ENCODE peak calls at places on chromosome 1, in four cellular contexts. T, E, O and K are unnamed samples. For H3K27me3, the result is how much of the 10 kb centered on the place peaks cover.

GRCh38 chr1:89538361-89538760 is 13.7 kb downstream of the LRRC8B start:
- DNase-seq in E (no peak), T (no peak), O (no peak), K (peak)

GRCh38 chr1:71650126-71650525 is 569.3 kb upstream of the ZRANB2 start:
- DNase-seq in O (no peak), E (no peak), T (peak), K (no peak)

GRCh38 chr1:8211620-8212442 is 106.1 kb upstream of the SLC45A1 start:
- DNase-seq in O (peak), T (peak), E (peak), K (peak)

GRCh38 chr1:155117610-155118009 is 10.1 kb upstream of the EFNA1 start:
- DNase-seq in O (no peak), T (no peak), E (no peak), K (no peak)

GRCh38 chr1:193448682-193449461 is 262.5 kb upstream of the B3GALT2 start:
- DNase-seq in T (no peak), O (no peak), E (no peak), K (peak)

GRCh38 chr1:193019442-193020026 is 39.6 kb downstream of the UCHL5 start:
- DNase-seq in T (peak), E (no peak), O (no peak), K (peak)

GRCh38 chr1:24374891-24375786 is 38.4 kb downstream of the STPG1 start:
- DNase-seq in T (peak), O (no peak), E (no peak), K (no peak)

GRCh38 chr1:204544321-204544720 is 28.1 kb downstream of the MDM4 start:
- DNase-seq in O (no peak), T (peak), E (no peak), K (peak)

GRCh38 chr1:107153033-107153432 is 12.2 kb downstream of the NTNG1 start:
- DNase-seq in E (no peak), T (no peak), O (no peak), K (no peak)

GRCh38 chr1:25550683-25551310 is 7.4 kb downstream of the LDLRAP1 start:
- DNase-seq in T (peak), O (no peak), E (no peak), K (peak)

GRCh38 chr1:236819856-236820255 is 24.8 kb downstream of the MTR start:
- DNase-seq in E (no peak), T (no peak), O (no peak), K (no peak)

DNA sequence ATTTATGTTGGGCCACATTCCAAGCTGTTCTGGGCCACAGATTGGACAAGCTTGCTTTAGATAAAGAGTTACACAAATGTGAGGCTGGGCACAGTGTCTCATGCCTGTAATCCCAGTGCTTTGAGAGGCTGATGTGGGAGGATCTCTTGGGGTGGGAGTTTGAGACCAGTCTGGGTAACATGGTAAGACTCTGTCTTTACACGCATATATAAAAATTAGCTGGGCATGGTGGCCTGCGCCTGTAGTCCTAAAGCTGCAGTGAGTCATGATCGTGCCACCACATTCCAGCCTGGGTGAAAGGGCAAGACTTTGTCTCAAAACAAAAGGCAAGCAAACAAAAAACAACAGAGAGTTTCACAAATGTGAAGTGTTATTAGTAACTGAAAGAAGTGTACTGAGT is 5.9 kb upstream of the VCAM1 start:
- DNase-seq in T (no peak), E (no peak), O (no peak), K (no peak)
- TF ChIP-seq CTCF in T (no peak), E (no peak), O (no peak), K (no peak)

GRCh38 chr1:109046671-109047070 is 4.8 kb upstream of the WDR47 start:
- DNase-seq in O (no peak), T (no peak), E (no peak), K (no peak)

GRCh38 chr1:109047339-109047738 is 5.4 kb upstream of the WDR47 start:
- DNase-seq in E (no peak), T (no peak), O (no peak), K (no peak)

GRCh38 chr1:109045595-109045994 is 3.7 kb upstream of the WDR47 start:
- DNase-seq in E (no peak), O (no peak), T (no peak), K (no peak)

GRCh38 chr1:109048335-109048734 is 6.4 kb upstream of the WDR47 start:
- DNase-seq in T (no peak), E (no peak), O (no peak), K (no peak)

DNA sequence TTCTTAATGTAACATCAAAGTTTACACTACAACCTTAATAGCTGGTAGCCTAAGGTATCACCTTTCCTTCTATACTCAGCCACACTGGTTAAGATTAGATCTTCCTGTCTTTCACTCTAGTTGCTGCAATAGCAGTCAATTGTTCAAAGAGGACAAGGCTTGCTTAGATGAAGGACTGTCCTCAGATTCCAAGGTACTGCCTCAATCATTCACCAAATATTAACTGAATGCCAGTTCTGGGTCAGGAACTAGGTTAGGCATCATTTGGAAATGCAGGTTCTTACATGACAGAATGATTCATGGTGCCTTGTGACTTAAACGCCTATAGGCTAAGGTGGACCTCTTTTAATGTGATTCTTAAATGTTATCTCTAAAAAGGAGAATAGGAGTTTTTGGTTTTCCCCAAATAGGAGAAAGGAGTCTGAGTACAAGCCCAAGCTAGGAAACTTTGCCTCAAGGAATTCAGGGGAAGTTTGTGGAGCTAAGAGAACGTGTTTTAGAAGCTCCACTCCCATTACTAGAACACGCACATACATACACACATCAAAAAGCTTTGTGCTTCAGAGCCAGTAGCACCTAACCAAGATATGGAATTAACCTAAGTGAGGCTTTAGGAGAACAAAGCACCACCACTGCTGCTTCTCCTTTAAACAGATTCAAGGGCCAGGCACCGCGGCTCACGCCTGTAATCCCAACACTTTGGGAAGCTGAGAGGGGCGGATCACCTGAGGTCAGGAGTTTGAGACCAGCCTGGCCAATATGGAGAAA is 8.5 kb upstream of the WDR47 start:
- DNase-seq in E (no peak), T (no peak), O (no peak), K (no peak)
- H3K27ac ChIP-seq in E (no peak), T (no peak), O (no peak), K (no peak)

GRCh38 chr1:12537294-12537693 is 80.7 kb downstream of the DHRS3 start:
- DNase-seq in E (no peak), T (no peak), O (no peak), K (no peak)

GRCh38 chr1:12539320-12539704 is 78.7 kb downstream of the DHRS3 start:
- DNase-seq in O (peak), T (no peak), E (no peak), K (no peak)

GRCh38 chr1:12539705-12540579 is 78.1 kb downstream of the DHRS3 start:
- DNase-seq in O (peak), T (peak), E (peak), K (peak)

GRCh38 chr1:12536023-12536639 is 81.9 kb downstream of the DHRS3 start:
- DNase-seq in E (no peak), T (no peak), O (no peak), K (no peak)

DNA sequence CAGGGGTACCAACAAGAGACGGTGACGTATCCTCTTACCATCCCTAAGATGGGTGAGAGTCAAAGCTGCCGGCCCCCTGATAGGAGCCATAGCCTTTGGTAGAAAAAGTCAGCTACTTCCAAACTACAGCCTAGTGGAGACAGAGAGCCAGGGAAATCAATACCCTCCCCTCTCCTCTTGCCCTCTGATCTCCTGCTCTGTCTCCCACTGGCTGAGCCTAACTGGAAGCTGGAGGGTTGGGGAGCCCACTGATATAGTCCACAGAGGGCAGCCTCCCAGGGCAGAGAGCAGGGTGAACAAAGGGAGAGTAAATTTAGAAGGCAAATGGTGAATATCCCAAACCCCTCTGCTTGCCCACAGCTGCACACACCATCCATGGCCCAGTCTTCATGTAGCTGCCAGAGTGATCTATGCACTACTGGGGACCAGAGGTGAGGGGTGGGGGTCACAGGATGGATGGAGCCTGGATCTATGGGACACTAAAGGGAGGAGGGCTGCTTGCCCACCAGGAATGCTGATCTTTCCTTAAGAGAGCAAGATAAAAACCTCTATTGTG is 80.0 kb downstream of the DHRS3 start:
- DNase-seq in T (no peak), O (peak), E (peak), K (no peak)
- H3K27me3 ChIP-seq in T (under half), O (under half), E (under half), K (under half)

DNA sequence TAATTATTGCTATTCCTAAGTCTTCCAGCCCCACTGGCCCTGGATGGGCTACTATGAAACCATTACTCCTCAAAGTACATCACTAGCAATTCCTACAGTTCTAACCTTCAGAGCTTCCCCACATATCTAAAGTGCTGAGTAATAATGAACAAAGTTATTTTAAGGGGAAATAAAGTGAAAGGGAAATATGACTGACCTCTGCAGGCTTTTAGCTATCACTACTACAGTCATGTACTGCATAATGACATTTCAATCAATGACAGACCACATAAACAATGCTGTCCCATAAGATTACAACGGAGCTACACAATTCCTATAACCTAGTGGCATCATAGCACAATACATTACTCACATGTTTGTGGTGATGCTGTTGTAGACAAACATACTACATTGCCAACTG is 32.5 kb upstream of the ASPM start:
- DNase-seq in E (no peak), O (no peak), T (peak), K (peak)
- TF ChIP-seq CTCF in E (no peak), O (no peak), T (peak), K (peak)